ENCODE peak calls at places on chromosomes 3 and 15, in eight cellular contexts. W is left ventricle myocardium superior; I is non-pigmented ciliary epithelial cell; S is tibial artery; H is stimulated activated CD4-positive, alpha-beta T cell treated with anti-CD3 and anti-CD28 coated beads, Interleukin-15, amount 100 ng/mL, for 1 hour; N is MV-4-11; D is A549; G is HFFc6. T is an unnamed sample.

GRCh38 chr15:82051664-82052063 is 5.8 kb upstream of the MEX3B start:
- DNase-seq in W (peak; percentile 40), I (no peak), S (no peak), H (no peak), N (no peak), D (no peak), G (no peak), T (no peak)

GRCh38 chr3:46477145-46477544 is 12.4 kb upstream of the LTF start:
- DNase-seq in W (no peak), I (no peak), S (no peak), H (no peak), N (no peak), D (no peak), G (no peak), T (no peak)

GRCh38 chr3:25563601-25564000 is 101.1 kb downstream of the TOP2B start:
- DNase-seq in W (no peak), I (no peak), S (no peak), H (no peak), N (no peak), D (no peak), G (no peak), T (no peak)

GRCh38 chr15:47674576-47675232 is 42.6 kb upstream of the SEMA6D start:
- DNase-seq in W (no peak), I (no peak), S (no peak), H (no peak), N (no peak), D (no peak), G (no peak), T (no peak)

GRCh38 chr3:58899953-58900298 is 149.9 kb downstream of the CFAP20DC start:
- DNase-seq in W (no peak), I (no peak), S (no peak), H (no peak), N (no peak), D (no peak), G (no peak), T (no peak)

GRCh38 chr3:157119369-157119951 is 40.5 kb downstream of the CCNL1 start:
- DNase-seq in W (no peak), I (no peak), S (no peak), H (no peak), N (peak; percentile 94), D (no peak), G (no peak), T (no peak)

GRCh38 chr15:33022629-33023028 is 171.9 kb downstream of the FMN1 start:
- DNase-seq in W (peak; percentile 87), I (no peak), S (peak; percentile 54), H (no peak), N (no peak), D (no peak), G (peak; percentile 62), T (no peak)

GRCh38 chr15:61382927-61383326 is 153.8 kb upstream of the RORA start:
- DNase-seq in W (no peak), I (no peak), S (no peak), H (no peak), N (no peak), D (no peak), G (no peak), T (no peak)

GRCh38 chr3:128091586-128091985 is 32.0 kb downstream of the RUVBL1 start:
- DNase-seq in W (no peak), I (no peak), S (no peak), H (no peak), N (no peak), D (no peak), G (peak; percentile 30), T (no peak)

GRCh38 chr3:98110191-98110908 is 20.2 kb upstream of the OR5H1 start:
- DNase-seq in W (no peak), I (no peak), S (no peak), H (no peak), N (no peak), D (no peak), G (no peak), T (no peak)

GRCh38 chr3:146468234-146468931 is 978 bp downstream of the PLSCR2 start:
- DNase-seq in W (no peak), I (no peak), S (no peak), H (no peak), N (no peak), D (no peak), G (peak; percentile 13), T (no peak)

GRCh38 chr3:160851629-160852210 is 95.7 kb downstream of the PPM1L start:
- DNase-seq in W (no peak), I (no peak), S (no peak), H (no peak), N (no peak), D (no peak), G (no peak), T (no peak)

GRCh38 chr15:57792729-57793449 is 86.4 kb downstream of the POLR2M start:
- DNase-seq in W (no peak), I (no peak), S (no peak), H (no peak), N (no peak), D (no peak), G (no peak), T (no peak)

GRCh38 chr15:33735637-33736247 is 232.6 kb upstream of the CHRM5 start:
- DNase-seq in W (no peak), I (no peak), S (no peak), H (no peak), N (no peak), D (peak; percentile 46), G (no peak), T (no peak)

GRCh38 chr3:45966371-45966780 is 23.1 kb downstream of the CXCR6 start:
- DNase-seq in W (peak; percentile 57), I (no peak), S (no peak), H (no peak), N (no peak), D (no peak), G (no peak), T (no peak)

GRCh38 chr3:4945318-4945717 is 33.9 kb upstream of the BHLHE40 start:
- DNase-seq in W (no peak), I (no peak), S (no peak), H (no peak), N (peak; percentile 52), D (no peak), G (no peak), T (no peak)

GRCh38 chr3:110583373-110583935 is 488.2 kb upstream of the NECTIN3 start:
- DNase-seq in W (no peak), I (no peak), S (no peak), H (no peak), N (no peak), D (no peak), G (peak; percentile 45), T (no peak)

GRCh38 chr3:155026999-155027591 is 53.0 kb upstream of the MME start:
- DNase-seq in W (no peak), I (no peak), S (no peak), H (no peak), N (peak; percentile 15), D (no peak), G (peak; percentile 28), T (no peak)